ENCODE peak calls at places on chromosomes 3 and 15, in seven cellular contexts. M, R, X, T, F, P and O are unnamed samples.

GRCh38 chr15:20348900-20349773 is 192.5 kb downstream of the GOLGA6L6 start:
- DNase-seq in M (no peak), P (no peak), F (no peak), X (no peak), R (no peak), T (no peak), O (no peak)

GRCh38 chr3:25781145-25781757 is 2.0 kb downstream of the NGLY1 start:
- DNase-seq in P (no peak), R (no peak), F (no peak), M (no peak), T (no peak), X (no peak), O (no peak)

GRCh38 chr3:196968233-196969000 is at the start of gene PIGZ:
- DNase-seq in R (no peak), T (no peak), F (peak), P (no peak), M (peak), X (no peak), O (peak)

GRCh38 chr3:143525408-143525807 is 322.9 kb downstream of the SLC9A9 start:
- DNase-seq in R (peak), F (peak), T (no peak), X (no peak), M (no peak), P (no peak), O (no peak)

GRCh38 chr15:43498988-43499387 is 6.0 kb upstream of the TP53BP1 start:
- DNase-seq in R (no peak), P (no peak), X (no peak), T (no peak), M (no peak), F (no peak), O (no peak)

GRCh38 chr3:45164056-45164455 is 17.9 kb upstream of the CDCP1 start:
- DNase-seq in F (no peak), R (no peak), M (no peak), X (no peak), P (no peak), T (no peak), O (no peak)

GRCh38 chr3:194984624-194985023 is 286.3 kb downstream of the XXYLT1 start:
- DNase-seq in F (no peak), R (no peak), P (no peak), X (no peak), T (no peak), M (no peak), O (no peak)

GRCh38 chr3:132418916-132419315 is 1.6 kb downstream of the DNAJC13 start:
- DNase-seq in M (no peak), F (peak), P (no peak), T (no peak), R (peak), X (no peak), O (no peak)

GRCh38 chr3:177482048-177482741 is 284.9 kb upstream of the TBL1XR1 start:
- DNase-seq in R (peak), P (no peak), X (peak), M (no peak), F (peak), T (no peak), O (no peak)

GRCh38 chr3:71977525-71977924 is 192.6 kb upstream of the PROK2 start:
- DNase-seq in P (no peak), T (no peak), M (no peak), F (no peak), X (no peak), R (no peak), O (no peak)

GRCh38 chr15:74011610-74012009 is 17.1 kb downstream of the PML start:
- DNase-seq in X (peak), F (peak), T (no peak), R (peak), P (no peak), M (no peak), O (no peak)

GRCh38 chr15:70480196-70480856 is 283.0 kb downstream of the UACA start:
- DNase-seq in R (no peak), P (no peak), T (no peak), M (no peak), F (no peak), X (no peak), O (no peak)

GRCh38 chr3:153977148-153977547 is 144.0 kb upstream of the ARHGEF26 start:
- DNase-seq in T (no peak), R (peak), F (peak), X (peak), M (no peak), P (no peak), O (no peak)

GRCh38 chr15:95141486-95141885 is 910.1 kb downstream of the MCTP2 start:
- DNase-seq in P (no peak), M (no peak), R (peak), X (peak), F (peak), T (no peak), O (no peak)

DNA sequence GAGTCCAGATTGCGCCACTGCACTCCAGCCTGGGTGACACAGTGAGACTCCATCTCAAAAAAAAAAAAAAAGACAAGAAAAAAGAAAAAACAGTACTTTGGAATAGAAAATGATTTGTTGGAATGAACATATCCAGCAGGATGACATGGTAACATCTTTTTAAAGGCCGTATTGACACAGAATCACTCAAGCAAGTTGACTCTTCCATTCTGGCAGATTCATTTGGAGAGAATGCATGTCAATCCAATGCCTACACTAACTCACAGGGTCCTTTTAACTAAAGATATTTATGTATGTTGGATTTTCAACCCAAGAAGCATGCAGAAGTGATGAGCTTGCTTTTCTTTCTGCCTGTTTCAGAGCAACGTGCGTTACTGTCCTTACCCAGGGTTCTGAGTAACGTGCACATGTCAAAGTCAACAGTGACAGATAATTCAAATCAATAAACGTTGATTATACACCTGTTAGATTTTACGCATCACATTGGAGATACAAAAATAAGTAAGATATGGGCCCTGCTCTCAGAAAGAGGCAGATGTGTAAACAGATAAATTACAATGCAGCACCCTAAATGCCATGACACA is 77.1 kb upstream of the FNDC3B start:
- DNase-seq in X (no peak), P (no peak), R (no peak), M (no peak), F (no peak), T (no peak), O (no peak)
- H3K4me2 ChIP-seq in X (no peak), P (no peak), R (no peak), M (no peak), F (no peak), T (no peak), O (no peak)

GRCh38 chr3:10697918-10698317 is 118.1 kb upstream of the SLC6A11 start:
- DNase-seq in F (no peak), X (no peak), T (no peak), R (no peak), M (peak), P (no peak), O (peak)
- H3K4me2 ChIP-seq in F (no peak), X (no peak), T (no peak), R (no peak), M (no peak), P (no peak), O (no peak)

DNA sequence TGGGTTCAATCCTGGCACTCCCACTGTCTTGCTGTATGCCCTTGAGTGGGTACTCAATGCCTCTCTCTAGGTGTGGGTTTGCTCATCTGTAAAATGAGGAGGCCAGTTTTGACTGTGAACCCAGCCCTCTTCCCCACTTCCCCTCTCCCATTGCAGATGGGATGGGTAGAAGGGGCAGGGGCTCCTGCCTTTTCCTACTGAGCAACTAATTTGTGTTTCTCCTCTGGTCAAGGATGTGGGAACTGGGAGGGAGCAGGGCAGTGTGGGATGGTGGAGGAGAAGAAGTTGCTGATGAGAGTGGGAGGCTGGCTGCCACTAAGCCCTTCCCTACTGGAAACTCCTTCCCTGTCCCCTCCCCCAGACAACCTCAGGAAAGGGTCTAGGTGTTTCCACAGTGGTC is 20.2 kb upstream of the ANKDD1A start:
- DNase-seq in R (no peak), P (no peak), F (no peak), X (no peak), M (no peak), T (no peak), O (no peak)
- H3K4me2 ChIP-seq in R (no peak), P (no peak), F (no peak), X (no peak), M (no peak), T (no peak), O (no peak)

GRCh38 chr3:113769551-113769950 is 22.7 kb downstream of the ATP6V1A start:
- DNase-seq in F (peak), R (peak), X (peak), T (no peak), M (no peak), P (peak), O (no peak)

GRCh38 chr3:113771993-113772392 is 25.2 kb downstream of the ATP6V1A start:
- DNase-seq in M (no peak), X (no peak), T (no peak), F (no peak), R (no peak), P (no peak), O (no peak)

GRCh38 chr3:113776564-113776963 is 29.7 kb downstream of the ATP6V1A start:
- DNase-seq in R (no peak), T (no peak), F (no peak), P (no peak), X (no peak), M (no peak), O (no peak)

DNA sequence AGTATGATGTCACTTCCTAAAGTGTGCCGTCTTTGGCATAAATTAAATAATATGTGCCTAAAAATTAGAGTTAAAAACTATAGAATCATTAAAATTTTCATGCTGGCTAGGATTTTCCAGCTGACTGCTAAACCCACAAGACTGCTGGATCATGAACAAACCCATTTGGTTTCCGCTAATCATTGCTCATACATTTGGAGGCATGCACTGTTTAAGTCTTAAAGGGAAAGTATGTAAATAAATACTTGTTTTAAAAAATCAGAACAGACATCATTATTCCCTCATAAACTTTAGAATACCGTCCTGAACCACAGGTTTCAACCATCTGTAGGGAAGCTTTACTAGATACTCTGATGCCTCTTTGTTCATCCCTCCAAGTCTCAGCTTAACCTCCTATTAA is 26.5 kb downstream of the ATP6V1A start:
- DNase-seq in F (peak), T (no peak), P (no peak), R (peak), M (no peak), X (peak), O (no peak)
- H3K4me2 ChIP-seq in F (peak), T (no peak), P (no peak), R (peak), M (no peak), X (peak), O (no peak)

DNA sequence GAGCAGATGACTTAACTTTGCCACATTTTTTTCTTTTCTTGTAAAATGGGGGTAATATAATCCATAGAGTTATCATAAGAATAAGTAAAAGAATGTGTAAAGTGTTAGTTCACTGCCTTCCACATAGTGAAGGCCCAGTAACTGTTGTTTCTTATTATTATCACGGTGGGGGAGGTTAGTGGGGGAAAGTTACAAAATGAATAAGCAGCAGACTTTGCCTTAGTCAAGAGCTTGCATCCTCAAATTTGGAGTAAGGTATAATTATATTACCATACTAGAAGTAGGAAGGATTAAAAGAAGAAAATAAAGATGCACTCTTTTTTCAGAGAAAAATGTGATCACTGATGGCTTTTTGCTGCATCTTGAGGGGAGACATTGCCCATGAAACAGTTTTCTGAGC is 247.6 kb downstream of the PTPRG start:
- DNase-seq in M (no peak), T (no peak), P (no peak), F (no peak), X (no peak), R (no peak), O (no peak)
- H3K4me2 ChIP-seq in M (peak), T (no peak), P (no peak), F (no peak), X (no peak), R (no peak), O (no peak)

GRCh38 chr3:53103566-53104296 is 26.5 kb downstream of the RFT1 start:
- DNase-seq in P (no peak), X (no peak), T (no peak), M (no peak), R (no peak), F (peak), O (no peak)
- H3K4me2 ChIP-seq in P (no peak), X (no peak), T (no peak), M (no peak), R (no peak), F (no peak), O (no peak)

GRCh38 chr3:170232266-170232665 is 10.0 kb downstream of the PRKCI start:
- DNase-seq in P (no peak), M (no peak), R (no peak), X (peak), T (no peak), F (no peak), O (no peak)
- H3K4me2 ChIP-seq in P (no peak), M (no peak), R (no peak), X (no peak), T (no peak), F (no peak), O (no peak)

DNA sequence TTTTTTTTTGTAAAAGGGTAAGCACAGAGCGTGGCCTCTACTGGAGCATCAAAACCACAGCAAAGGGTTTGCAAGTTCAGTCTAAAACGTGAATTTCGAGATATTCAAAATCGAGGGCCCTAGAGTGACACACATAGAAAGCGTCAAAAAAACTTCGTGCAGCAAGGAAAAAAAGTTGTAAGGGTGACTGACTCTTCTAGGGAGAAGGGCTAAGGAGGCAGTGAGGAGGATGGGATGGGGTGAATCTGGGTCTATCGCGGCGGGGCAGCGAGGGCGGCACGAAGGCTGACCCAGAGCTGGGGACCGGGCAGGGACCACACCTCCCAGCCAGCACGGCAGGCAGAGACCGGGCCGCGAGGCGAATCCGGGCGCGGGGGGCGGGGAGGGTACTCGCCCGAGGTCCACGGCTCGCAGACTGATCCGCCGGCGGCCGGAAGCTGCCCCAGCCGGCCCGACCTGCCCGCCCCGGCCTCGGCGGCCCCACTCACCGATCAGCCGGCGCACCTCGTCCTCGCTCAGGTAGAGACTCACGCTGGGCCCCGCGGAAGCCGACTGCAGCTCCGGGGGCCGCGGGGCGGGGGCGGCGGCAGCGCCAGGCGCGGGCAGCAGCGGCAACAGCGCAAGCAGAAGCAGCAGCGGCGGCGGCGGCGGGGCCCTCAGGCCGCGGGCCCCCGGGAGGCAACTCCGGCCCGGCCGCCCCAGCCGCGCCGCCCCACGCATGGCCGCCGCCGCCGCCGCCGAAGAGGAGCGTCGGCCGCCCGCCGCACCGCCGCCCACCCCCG is 533 bp downstream of the RYK start:
- DNase-seq in X (peak), P (peak), T (peak), F (peak), M (peak), R (peak), O (peak)
- H3K4me2 ChIP-seq in X (peak), P (peak), T (peak), F (peak), M (peak), R (peak), O (peak)

GRCh38 chr15:62453356-62453755 is 288.3 kb upstream of the C2CD4B start:
- DNase-seq in X (no peak), P (no peak), F (peak), T (no peak), M (no peak), R (peak), O (no peak)
- H3K4me2 ChIP-seq in X (peak), P (no peak), F (peak), T (no peak), M (peak), R (peak), O (peak)